ENCODE peak calls at places on chromosomes 2 and 18, in ten cellular contexts. K, Z, E, F, R, Y, U, C, I and O are unnamed samples.

GRCh38 chr18:50695431-50696176 is 124.2 kb downstream of the MRO start:
- DNase-seq in F (no peak), U (no peak), R (no peak), Z (no peak), C (peak), K (no peak), E (no peak), Y (no peak), I (no peak), O (no peak)

GRCh38 chr18:39105095-39105494 is 1539.5 kb upstream of the CELF4 start:
- DNase-seq in Z (no peak), I (no peak), E (no peak), U (no peak), F (no peak), Y (no peak), R (no peak), C (no peak), K (no peak), O (no peak)

GRCh38 chr18:55587341-55588000 is 521 bp downstream of the TCF4 start:
- DNase-seq in E (peak), Z (peak), K (peak), F (no peak), Y (no peak), I (peak), U (peak), R (no peak), C (no peak), O (no peak)

GRCh38 chr2:38720613-38721241 is 30.4 kb downstream of the SRSF7 start:
- DNase-seq in U (no peak), Z (peak), F (no peak), K (peak), E (no peak), R (no peak), C (peak), I (peak), Y (peak), O (peak)

GRCh38 chr2:15895615-15896500 is 44.5 kb upstream of the MYCN start:
- DNase-seq in C (no peak), E (no peak), F (no peak), Z (no peak), I (no peak), K (no peak), U (no peak), R (no peak), Y (no peak), O (no peak)

GRCh38 chr2:110678457-110679336 is 834 bp upstream of the BUB1 start:
- DNase-seq in E (peak), Y (no peak), K (no peak), Z (peak), F (peak), R (peak), C (no peak), I (no peak), U (peak), O (peak)

GRCh38 chr2:37614061-37614802 is 57.2 kb downstream of the CDC42EP3 start:
- DNase-seq in Y (peak), U (peak), F (no peak), C (no peak), E (no peak), I (no peak), R (peak), Z (peak), K (no peak), O (no peak)

GRCh38 chr2:101197814-101198213 is 46.6 kb upstream of the TBC1D8 start:
- DNase-seq in R (no peak), K (no peak), I (no peak), Y (no peak), Z (no peak), U (no peak), C (no peak), E (no peak), F (no peak), O (no peak)

GRCh38 chr2:37337636-37338280 is 6.7 kb upstream of the QPCT start:
- DNase-seq in I (no peak), Y (no peak), C (no peak), Z (no peak), F (no peak), K (no peak), U (no peak), E (no peak), R (no peak), O (no peak)

GRCh38 chr2:86054539-86055082 is 51.1 kb downstream of the POLR1A start:
- DNase-seq in R (no peak), Z (peak), F (no peak), K (no peak), C (peak), E (no peak), Y (no peak), U (no peak), I (no peak), O (no peak)

GRCh38 chr2:232333361-232334135 is 45.0 kb upstream of the ALPP start:
- DNase-seq in U (no peak), C (peak), I (no peak), K (no peak), E (no peak), Z (no peak), Y (no peak), R (no peak), F (no peak), O (no peak)

GRCh38 chr2:219571311-219572236 is at the start of gene OBSL1:
- DNase-seq in K (peak), R (peak), U (peak), Y (no peak), E (no peak), C (no peak), Z (peak), F (no peak), I (peak), O (peak)

GRCh38 chr2:233416706-233417105 is 62.4 kb downstream of the DGKD start:
- DNase-seq in K (no peak), C (no peak), U (no peak), E (no peak), R (no peak), I (no peak), F (no peak), Y (no peak), Z (no peak), O (no peak)

GRCh38 chr2:27582129-27582694 is 630 bp upstream of the ZNF512 start:
- DNase-seq in F (no peak), K (no peak), C (no peak), R (no peak), Y (no peak), Z (no peak), U (no peak), I (no peak), E (no peak), O (no peak)

GRCh38 chr2:71933467-71934319 is 214.0 kb downstream of the CYP26B1 start:
- DNase-seq in F (no peak), Z (peak), R (no peak), K (peak), C (peak), U (no peak), I (no peak), E (no peak), Y (no peak), O (no peak)